ENCODE peak calls at places on chromosomes 12 and 14, in six cellular contexts. N is uterus; K is CD4-positive, alpha-beta T cell; W is lower lobe of right lung; A is heart left ventricle; X is mammary epithelial cell. E is an unnamed sample. For H3K27me3, the result is how much of the 10 kb centered on the place peaks cover.

GRCh38 chr12:94168041-94168440 is 19.7 kb downstream of the PLXNC1 start:
- DNase-seq in N (no peak), K (no peak), W (no peak), A (no peak), X (no peak), E (no peak)

GRCh38 chr12:62764251-62764650 is 170.7 kb downstream of the PPM1H start:
- DNase-seq in N (no peak), K (no peak), W (no peak), A (no peak), X (no peak), E (no peak)

GRCh38 chr14:20262642-20263128 is 23.6 kb downstream of the OR11H4 start:
- DNase-seq in N (no peak), K (no peak), W (no peak), A (no peak), X (peak), E (no peak)

GRCh38 chr12:127388985-127389384 is 878.0 kb upstream of the TMEM132C start:
- DNase-seq in N (no peak), K (no peak), W (no peak), A (no peak), X (peak), E (no peak)

GRCh38 chr12:49052451-49053208 is 8.0 kb downstream of the KMT2D start:
- DNase-seq in N (no peak), K (no peak), W (peak), A (no peak), X (no peak), E (no peak)

GRCh38 chr12:75704664-75705063 is 193.3 kb upstream of the KRR1 start:
- DNase-seq in N (no peak), K (no peak), W (no peak), A (no peak), X (no peak), E (no peak)

GRCh38 chr14:41859336-41859735 is 252.7 kb downstream of the LRFN5 start:
- DNase-seq in N (no peak), K (no peak), W (no peak), A (no peak), X (no peak), E (no peak)

GRCh38 chr12:15978431-15978950 is 67.4 kb downstream of the DERA start:
- DNase-seq in N (no peak), K (no peak), W (no peak), A (no peak), X (peak), E (no peak)

GRCh38 chr12:52058631-52059324 is 7.5 kb downstream of the NR4A1 start:
- DNase-seq in N (peak), K (no peak), W (peak), A (peak), X (no peak), E (no peak)

GRCh38 chr12:44246481-44247105 is 410.7 kb downstream of the TMEM117 start:
- DNase-seq in N (no peak), K (no peak), W (no peak), A (no peak), X (no peak), E (no peak)

GRCh38 chr12:26628234-26628633 is 204.8 kb downstream of the ITPR2 start:
- DNase-seq in N (no peak), K (no peak), W (no peak), A (no peak), X (peak), E (no peak)

GRCh38 chr14:49420201-49420600 is 166.0 kb downstream of the RPS29 start:
- DNase-seq in N (no peak), K (no peak), W (no peak), A (no peak), X (no peak), E (no peak)

GRCh38 chr12:109864916-109865315 is 15.4 kb downstream of the GLTP start:
- DNase-seq in N (no peak), K (no peak), W (no peak), A (no peak), X (peak), E (no peak)

GRCh38 chr12:111368291-111368683 is 608 bp downstream of the PHETA1 start:
- DNase-seq in N (no peak), K (no peak), W (no peak), A (peak), X (no peak), E (no peak)

GRCh38 chr14:20427231-20428009 is 8.5 kb downstream of the KLHL33 start:
- DNase-seq in N (no peak), K (no peak), W (no peak), A (no peak), X (peak), E (no peak)

GRCh38 chr12:51013441-51013840 is 12.7 kb downstream of the SLC11A2 start:
- DNase-seq in N (no peak), K (no peak), W (no peak), A (no peak), X (peak), E (no peak)

GRCh38 chr12:49901026-49901425 is 2.7 kb downstream of the FAIM2 start:
- DNase-seq in N (no peak), K (no peak), W (no peak), A (no peak), X (no peak), E (no peak)

GRCh38 chr12:124795081-124795948 is 68.3 kb downstream of the SCARB1 start:
- DNase-seq in N (no peak), K (no peak), W (no peak), A (no peak), X (no peak), E (no peak)

GRCh38 chr12:114751712-114752111 is 67.7 kb upstream of the TBX3 start:
- DNase-seq in N (no peak), K (no peak), W (no peak), A (no peak), X (no peak), E (no peak)

GRCh38 chr12:47741340-47741703 is 16.0 kb upstream of the ENDOU start:
- DNase-seq in N (peak), K (peak), W (peak), A (peak), X (peak), E (peak)

GRCh38 chr14:104770072-104770579 is 17.2 kb downstream of the SIVA1 start:
- DNase-seq in N (no peak), K (no peak), W (no peak), A (peak), X (no peak), E (no peak)

GRCh38 chr12:55074771-55075170 is 51.4 kb upstream of the OR9K2 start:
- DNase-seq in N (no peak), K (no peak), W (no peak), A (no peak), X (no peak), E (no peak)

GRCh38 chr14:101364503-101365328 is 196.6 kb upstream of the DIO3 start:
- DNase-seq in N (peak), K (no peak), W (no peak), A (no peak), X (no peak), E (no peak)

GRCh38 chr14:69719501-69719951 is 47.4 kb upstream of the SRSF5 start:
- DNase-seq in N (peak), K (no peak), W (peak), A (peak), X (peak), E (no peak)

GRCh38 chr12:52307836-52308806 is 13.1 kb downstream of the KRT83 start:
- DNase-seq in N (peak), K (peak), W (peak), A (peak), X (peak), E (peak)

GRCh38 chr12:64390275-64390851 is at the start of gene C12orf56:
- DNase-seq in N (no peak), K (peak), W (no peak), A (no peak), X (no peak), E (no peak)

GRCh38 chr14:90960818-90961217 is 99.6 kb downstream of the RPS6KA5 start:
- DNase-seq in N (no peak), K (no peak), W (no peak), A (no peak), X (no peak), E (no peak)

GRCh38 chr12:26701604-26702215 is 131.3 kb downstream of the ITPR2 start:
- DNase-seq in N (no peak), K (no peak), W (no peak), A (no peak), X (peak), E (no peak)

GRCh38 chr14:26765768-26766550 is 168.1 kb upstream of the NOVA1 start:
- DNase-seq in N (peak), K (no peak), W (no peak), A (peak), X (no peak), E (no peak)

GRCh38 chr14:23034498-23035302 is at the start of gene PSMB5:
- DNase-seq in N (peak), K (peak), W (peak), A (peak), X (peak), E (peak)

GRCh38 chr12:4664111-4664510 is 15.2 kb downstream of the NDUFA9 start:
- DNase-seq in N (no peak), K (no peak), W (no peak), A (no peak), X (peak), E (no peak)

GRCh38 chr12:15693233-15693911 is 95.8 kb downstream of the EPS8 start:
- DNase-seq in N (no peak), K (no peak), W (no peak), A (no peak), X (peak), E (no peak)

GRCh38 chr12:100573499-100574261 is at the start of gene GAS2L3:
- DNase-seq in N (peak), K (peak), W (peak), A (peak), X (peak), E (peak)

GRCh38 chr12:70829070-70829469 is 91.5 kb downstream of the PTPRR start:
- DNase-seq in N (no peak), K (no peak), W (no peak), A (no peak), X (no peak), E (no peak)

GRCh38 chr14:100810861-100811461 is 15.0 kb upstream of the MEG3 start:
- DNase-seq in N (no peak), K (no peak), W (no peak), A (no peak), X (no peak), E (no peak)

GRCh38 chr12:110585231-110585799 is 2.2 kb upstream of the PPTC7 start:
- DNase-seq in N (no peak), K (no peak), W (no peak), A (no peak), X (peak), E (peak)

GRCh38 chr12:48764521-48764920 is 24.4 kb downstream of the ADCY6 start:
- DNase-seq in N (no peak), K (no peak), W (no peak), A (no peak), X (peak), E (no peak)

GRCh38 chr12:32502693-32503510 is 103.5 kb downstream of the FGD4 start:
- DNase-seq in N (no peak), K (no peak), W (no peak), A (no peak), X (peak), E (no peak)

GRCh38 chr12:108363565-108363964 is 24.5 kb upstream of the CMKLR1 start:
- DNase-seq in N (no peak), K (no peak), W (no peak), A (no peak), X (no peak), E (no peak)

GRCh38 chr12:14408208-14408607 is 42.7 kb downstream of the ATF7IP start:
- DNase-seq in N (no peak), K (no peak), W (no peak), A (no peak), X (no peak), E (no peak)

GRCh38 chr14:53881161-53881846 is 75.3 kb downstream of the BMP4 start:
- DNase-seq in N (no peak), K (no peak), W (no peak), A (no peak), X (no peak), E (no peak)

GRCh38 chr14:53882684-53883083 is 73.9 kb downstream of the BMP4 start:
- DNase-seq in N (no peak), K (no peak), W (no peak), A (no peak), X (no peak), E (no peak)

GRCh38 chr14:53883739-53884138 is 72.9 kb downstream of the BMP4 start:
- DNase-seq in N (no peak), K (no peak), W (no peak), A (no peak), X (no peak), E (no peak)

GRCh38 chr14:53880761-53881160 is 75.9 kb downstream of the BMP4 start:
- DNase-seq in N (no peak), K (no peak), W (no peak), A (no peak), X (no peak), E (no peak)

GRCh38 chr14:53881921-53882320 is 74.7 kb downstream of the BMP4 start:
- DNase-seq in N (no peak), K (no peak), W (no peak), A (no peak), X (no peak), E (no peak)
- TF ChIP-seq CTCF in N (no peak), K (no peak), W (no peak), A (no peak), X (no peak), E (no peak)

DNA sequence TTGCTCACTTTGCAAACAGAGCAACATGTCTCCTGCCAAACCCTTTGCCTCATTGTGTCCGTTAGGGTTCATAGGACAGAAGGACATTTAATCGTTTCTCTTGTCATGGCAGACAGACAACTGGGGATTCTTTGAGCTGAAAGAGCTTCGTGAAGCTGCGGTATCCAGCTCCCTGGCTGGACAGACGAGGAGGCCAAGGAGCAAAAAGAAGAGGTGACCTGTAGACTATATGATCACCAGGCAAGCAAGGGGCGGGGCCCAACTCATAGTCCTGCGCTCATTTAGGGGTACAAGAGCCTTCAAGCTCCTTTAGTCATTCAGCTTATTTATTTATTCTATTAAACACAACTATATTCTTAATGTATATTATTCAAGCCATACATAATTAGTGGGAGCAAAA is 66.8 kb upstream of the VRK1 start:
- DNase-seq in N (no peak), K (no peak), W (no peak), A (no peak), X (no peak), E (no peak)
- H3K27me3 ChIP-seq in N (under half), K (under half), W (under half), A (under half), X (under half), E (under half)

GRCh38 chr14:72578514-72578913 is 315.4 kb downstream of the DPF3 start:
- DNase-seq in N (no peak), K (no peak), W (no peak), A (no peak), X (no peak), E (no peak)

GRCh38 chr14:72582582-72582981 is 311.3 kb downstream of the DPF3 start:
- DNase-seq in N (no peak), K (no peak), W (no peak), A (no peak), X (peak), E (no peak)

GRCh38 chr14:72588521-72588920 is 305.4 kb downstream of the DPF3 start:
- DNase-seq in N (no peak), K (no peak), W (no peak), A (no peak), X (no peak), E (no peak)

GRCh38 chr14:72583316-72584272 is 310.3 kb downstream of the DPF3 start:
- DNase-seq in N (no peak), K (no peak), W (no peak), A (no peak), X (no peak), E (no peak)
- TF ChIP-seq CTCF in N (no peak), K (no peak), W (no peak), A (no peak), X (no peak), E (no peak)

GRCh38 chr12:59020541-59020940 is 100.2 kb upstream of the LRIG3 start:
- DNase-seq in N (no peak), K (no peak), W (no peak), A (no peak), X (no peak), E (no peak)

GRCh38 chr12:59027199-59027598 is 106.9 kb upstream of the LRIG3 start:
- DNase-seq in N (no peak), K (no peak), W (no peak), A (no peak), X (no peak), E (no peak)

DNA sequence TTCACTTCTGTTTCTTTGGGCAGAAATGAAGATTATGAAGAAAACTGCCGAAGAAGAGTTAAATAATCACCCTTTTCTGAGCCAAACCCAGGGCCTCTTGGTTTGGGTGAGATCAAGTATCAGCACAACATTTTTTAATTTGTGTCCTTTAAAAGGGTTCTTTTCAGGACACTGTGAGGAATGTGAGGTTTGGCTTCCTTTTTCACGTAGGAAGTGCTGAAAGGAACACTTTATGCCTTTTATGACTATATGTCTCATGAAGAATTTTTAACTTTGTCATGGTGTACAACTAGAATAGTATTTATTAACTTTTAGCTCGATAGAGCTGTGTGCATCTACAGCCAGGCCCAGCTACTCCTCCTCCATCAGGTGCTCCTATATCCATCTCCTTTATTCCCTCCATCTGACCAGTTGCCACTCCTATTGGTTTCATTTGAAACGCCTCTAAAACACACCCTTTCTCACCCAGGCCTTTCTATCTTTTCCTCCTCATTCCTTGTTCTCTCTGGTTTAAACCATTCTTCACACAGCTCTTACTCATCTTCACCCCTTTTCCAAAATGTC is 103.6 kb upstream of the LRIG3 start:
- DNase-seq in N (no peak), K (no peak), W (no peak), A (no peak), X (no peak), E (no peak)
- H3K27me3 ChIP-seq in N (under half), K (under half), W (under half), A (under half), X (under half), E (under half)

GRCh38 chr12:115979351-115979750 is 298.1 kb downstream of the MED13L start:
- DNase-seq in N (no peak), K (no peak), W (no peak), A (no peak), X (no peak), E (no peak)

GRCh38 chr12:115973066-115973465 is 304.4 kb downstream of the MED13L start:
- DNase-seq in N (no peak), K (no peak), W (no peak), A (no peak), X (no peak), E (no peak)

GRCh38 chr12:115972241-115972640 is 305.3 kb downstream of the MED13L start:
- DNase-seq in N (no peak), K (no peak), W (no peak), A (no peak), X (no peak), E (no peak)

GRCh38 chr12:115973968-115974765 is 303.3 kb downstream of the MED13L start:
- DNase-seq in N (no peak), K (no peak), W (no peak), A (no peak), X (no peak), E (no peak)

DNA sequence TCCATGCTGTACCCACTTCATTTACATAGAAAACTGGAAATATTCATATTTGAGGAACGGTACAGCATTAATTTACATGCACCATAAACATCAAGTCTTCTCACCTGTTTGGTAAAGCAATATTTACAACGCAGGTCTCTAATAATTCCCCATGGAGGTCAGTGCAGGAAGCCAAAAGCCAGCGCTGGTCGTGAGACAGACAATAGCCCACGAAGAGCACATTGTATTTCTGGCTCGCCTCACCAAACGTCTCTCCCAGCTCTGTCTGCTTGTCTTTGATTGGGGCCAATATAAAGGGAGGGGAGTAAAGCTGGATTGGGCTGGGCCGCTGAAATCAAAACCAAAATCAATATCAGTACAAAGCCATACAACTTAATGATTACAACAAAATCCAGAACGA is 302.1 kb downstream of the MED13L start:
- DNase-seq in N (no peak), K (no peak), W (no peak), A (no peak), X (no peak), E (no peak)
- TF ChIP-seq CTCF in N (no peak), K (no peak), W (no peak), A (no peak), X (no peak), E (no peak)

GRCh38 chr14:96108911-96109310 is 69.7 kb downstream of the C14orf132 start:
- DNase-seq in N (no peak), K (no peak), W (no peak), A (no peak), X (no peak), E (no peak)

GRCh38 chr14:96106891-96107290 is 67.7 kb downstream of the C14orf132 start:
- DNase-seq in N (no peak), K (no peak), W (no peak), A (no peak), X (no peak), E (no peak)

GRCh38 chr14:96108061-96108795 is 69.1 kb downstream of the C14orf132 start:
- DNase-seq in N (no peak), K (peak), W (no peak), A (no peak), X (no peak), E (no peak)

GRCh38 chr14:96105921-96106441 is 66.8 kb downstream of the C14orf132 start:
- DNase-seq in N (peak), K (no peak), W (no peak), A (no peak), X (peak), E (no peak)

GRCh38 chr14:96109956-96110355 is 70.8 kb downstream of the C14orf132 start:
- DNase-seq in N (no peak), K (no peak), W (no peak), A (no peak), X (no peak), E (no peak)
- H3K27me3 ChIP-seq in N (under half), K (under half), W (under half), A (under half), X (under half), E (under half)